ENCODE peak calls at places on chromosomes 5 and 9, in four cellular contexts. J is K562, X is H1, Q is HepG2. B is an unnamed sample.

GRCh38 chr9:34430843-34431437 is 27.4 kb downstream of the FAM219A start:
- DNase-seq in J (peak; percentile 29), X (peak; percentile 69), Q (peak; percentile 25), B (no peak)

GRCh38 chr5:57320552-57320951 is 146.7 kb downstream of the GPBP1 start:
- DNase-seq in J (no peak), X (no peak), Q (no peak), B (no peak)

GRCh38 chr5:75053286-75054109 is 1.1 kb upstream of the GCNT4 start:
- DNase-seq in J (peak; percentile 8), X (peak; percentile 70), Q (peak; percentile 16), B (no peak)

GRCh38 chr5:36392818-36393217 is 91.1 kb upstream of the RANBP3L start:
- DNase-seq in J (no peak), X (no peak), Q (no peak), B (no peak)

GRCh38 chr5:31908396-31908795 is 265.7 kb downstream of the GOLPH3 start:
- DNase-seq in J (no peak), X (no peak), Q (no peak), B (no peak)

GRCh38 chr5:163478126-163478981 is 17.9 kb downstream of the HMMR start:
- DNase-seq in J (no peak), X (no peak), Q (no peak), B (no peak)

GRCh38 chr9:22381170-22381569 is 65.5 kb upstream of the DMRTA1 start:
- DNase-seq in J (no peak), X (no peak), Q (no peak), B (no peak)

GRCh38 chr9:76510041-76510440 is 51.1 kb downstream of the GCNT1 start:
- DNase-seq in J (no peak), X (no peak), Q (no peak), B (no peak)

GRCh38 chr9:22383720-22384119 is 62.9 kb upstream of the DMRTA1 start:
- DNase-seq in J (no peak), X (no peak), Q (no peak), B (no peak)

GRCh38 chr9:101323129-101323528 is 61.7 kb downstream of the BAAT start:
- DNase-seq in J (no peak), X (no peak), Q (no peak), B (no peak)

GRCh38 chr5:89320889-89321288 is 437.9 kb upstream of the MEF2C start:
- DNase-seq in J (no peak), X (no peak), Q (no peak), B (no peak)

GRCh38 chr9:109780453-109781033 is 545 bp downstream of the PALM2AKAP2 start:
- DNase-seq in J (no peak), X (peak; percentile 58), Q (no peak), B (no peak)

GRCh38 chr9:109781541-109782197 is 1.7 kb downstream of the PALM2AKAP2 start:
- DNase-seq in J (no peak), X (no peak), Q (no peak), B (no peak)

GRCh38 chr9:109781086-109781485 is 1.1 kb downstream of the PALM2AKAP2 start:
- DNase-seq in J (no peak), X (no peak), Q (no peak), B (no peak)

GRCh38 chr9:109776391-109776790 is 3.6 kb upstream of the PALM2AKAP2 start:
- DNase-seq in J (no peak), X (no peak), Q (no peak), B (no peak)

DNA sequence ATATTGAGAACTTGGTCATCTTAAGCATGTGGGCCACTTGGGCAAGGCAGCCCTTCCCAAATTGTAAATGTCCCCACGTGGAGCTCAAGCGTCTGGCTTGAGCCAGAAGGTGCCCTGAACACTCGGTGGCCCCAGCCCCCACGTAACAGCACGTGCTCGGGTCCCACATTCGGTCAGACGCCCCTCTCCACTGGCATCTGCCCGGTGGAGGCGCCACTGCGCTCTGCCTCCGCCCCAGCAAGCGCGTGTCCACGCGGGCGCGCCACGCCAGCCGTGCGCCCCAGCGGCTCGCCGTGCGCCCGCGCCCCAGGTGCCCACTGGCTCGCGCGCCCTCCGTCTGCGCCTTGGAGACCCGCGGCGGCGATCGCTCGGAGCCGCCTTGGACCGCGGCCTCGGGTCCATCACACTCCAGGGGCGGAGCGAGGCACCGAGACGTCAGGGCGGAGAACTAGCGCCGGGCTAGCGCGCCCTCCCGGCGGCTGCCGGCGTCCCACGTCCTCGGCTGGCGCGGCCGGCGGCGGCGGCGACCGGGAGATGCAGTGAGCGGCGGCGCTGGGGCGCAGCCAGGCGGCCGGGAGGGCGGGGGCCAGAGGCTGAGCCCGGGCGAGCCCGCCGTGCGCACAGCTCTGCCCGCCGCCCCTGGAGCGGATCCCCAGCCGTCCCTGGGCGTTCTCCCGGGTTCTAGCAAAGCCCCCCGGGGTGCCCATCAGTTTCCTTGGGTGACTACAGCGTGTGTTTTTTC is at the start of gene PALM2AKAP2:
- DNase-seq in J (no peak), X (peak; percentile 82), Q (no peak), B (no peak)
- TF ChIP-seq SRF in J (no peak), X (no peak), Q (no peak), B (no peak)

GRCh38 chr5:45793638-45794532 is 97.7 kb upstream of the HCN1 start:
- DNase-seq in J (no peak), X (no peak), Q (no peak), B (peak; percentile 88)

GRCh38 chr5:45800331-45800730 is 104.2 kb upstream of the HCN1 start:
- DNase-seq in J (no peak), X (no peak), Q (no peak), B (no peak)

GRCh38 chr5:45795458-45795857 is 99.3 kb upstream of the HCN1 start:
- DNase-seq in J (no peak), X (no peak), Q (no peak), B (no peak)

GRCh38 chr5:45799388-45799787 is 103.2 kb upstream of the HCN1 start:
- DNase-seq in J (no peak), X (no peak), Q (no peak), B (no peak)

GRCh38 chr5:45796959-45797553 is 100.9 kb upstream of the HCN1 start:
- DNase-seq in J (peak; percentile 37), X (no peak), Q (no peak), B (no peak)
- TF ChIP-seq HDAC2 in J (no peak), X (no peak), Q (no peak), B (no peak)

DNA sequence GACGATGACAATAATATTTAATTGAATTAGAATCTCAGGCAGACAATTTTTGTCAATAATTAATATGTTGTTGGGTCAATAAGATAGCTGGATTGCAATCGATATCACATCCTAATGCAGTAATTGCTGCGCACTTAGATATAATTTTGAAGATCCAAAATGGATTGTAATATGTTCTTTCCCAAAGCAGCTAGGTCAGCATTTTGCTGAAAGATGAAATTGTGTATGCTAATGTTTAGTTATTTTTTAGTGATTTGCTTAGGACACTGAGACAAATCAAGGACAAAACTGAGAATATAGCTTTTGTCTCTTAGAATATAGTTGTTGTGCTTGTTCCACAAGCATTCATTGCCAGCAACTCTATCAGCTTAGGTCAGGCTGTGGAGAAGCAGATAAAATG is 389.9 kb downstream of the MTRR start:
- DNase-seq in J (no peak), X (no peak), Q (no peak), B (no peak)
- TF ChIP-seq EP300 in J (no peak), X (no peak), Q (no peak), B (no peak)

GRCh38 chr9:70083429-70083828 is 39.8 kb downstream of the MAMDC2 start:
- DNase-seq in J (no peak), X (no peak), Q (no peak), B (no peak)

GRCh38 chr9:70079364-70080103 is 35.9 kb downstream of the MAMDC2 start:
- DNase-seq in J (no peak), X (no peak), Q (no peak), B (no peak)

GRCh38 chr9:70076678-70077077 is 33.0 kb downstream of the MAMDC2 start:
- DNase-seq in J (no peak), X (no peak), Q (no peak), B (no peak)

GRCh38 chr9:70081120-70081495 is 37.5 kb downstream of the MAMDC2 start:
- DNase-seq in J (no peak), X (no peak), Q (no peak), B (no peak)

DNA sequence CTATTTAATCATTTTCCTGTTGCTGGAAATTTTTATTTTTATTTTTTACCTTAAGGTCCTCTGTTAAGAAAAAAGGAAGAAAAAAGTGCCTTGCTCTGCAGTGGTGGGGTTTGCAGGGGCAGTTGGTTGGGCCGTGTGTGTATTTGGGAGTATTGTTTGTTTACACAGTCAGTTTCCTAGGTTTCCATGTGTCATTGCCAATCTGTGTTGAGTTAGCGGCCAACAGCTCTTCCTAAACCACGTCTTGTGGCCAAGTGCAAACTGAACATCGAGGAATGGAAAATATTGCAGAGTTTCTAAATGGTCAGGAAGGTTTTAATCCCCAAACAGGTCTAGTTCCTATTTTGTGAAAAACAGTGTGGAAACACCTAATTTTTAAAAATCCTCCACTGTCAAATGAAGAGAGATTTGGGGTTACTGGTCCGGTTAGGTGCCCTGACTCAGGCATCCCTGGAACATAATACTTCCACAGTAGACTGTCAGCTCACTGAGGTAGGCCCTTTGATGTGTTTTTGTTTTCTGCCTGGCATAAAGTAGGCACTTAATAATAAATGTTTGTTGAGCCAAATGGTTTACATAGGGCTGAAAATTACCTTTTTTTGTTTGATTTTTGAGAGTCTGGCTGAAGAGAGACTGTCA is 37.0 kb downstream of the MAMDC2 start:
- DNase-seq in J (no peak), X (no peak), Q (peak; percentile 3), B (no peak)
- TF ChIP-seq SRF in J (no peak), X (no peak), Q (no peak), B (no peak)

B was measured in GM12878.